ENCODE peak calls at places on chromosomes 1 and 21, in four cellular contexts. One of them, this sample, is unnamed.
A peak's percentile ranks its signal among the peaks of the same experiment; 100 is the strongest.

GRCh38 chr1:172906778-172907592 is 143.8 kb downstream of the TNFSF18 start:
- DNase-seq in ACHN: peak; percentile 99
- DNase-seq in AG08395: peak; percentile 63
- DNase-seq in NCI-H345: no peak
- DNase-seq in this sample: peak; percentile 3

GRCh38 chr21:32813265-32813903 is 41.8 kb upstream of the PAXBP1 start:
- DNase-seq in NCI-H345: no peak
- DNase-seq in AG08395: no peak
- DNase-seq in ACHN: no peak
- DNase-seq in this sample: no peak

GRCh38 chr1:21346304-21347071 is 56.2 kb upstream of the ECE1 start:
- DNase-seq in NCI-H345: no peak
- DNase-seq in AG08395: no peak
- DNase-seq in ACHN: no peak
- DNase-seq in this sample: no peak

GRCh38 chr1:114164840-114165543 is 11.3 kb upstream of the SYT6 start:
- DNase-seq in ACHN: no peak
- DNase-seq in AG08395: no peak
- DNase-seq in NCI-H345: no peak
- DNase-seq in this sample: no peak

GRCh38 chr1:229563241-229563640 is 4.7 kb upstream of the ABCB10 start:
- DNase-seq in NCI-H345: no peak
- DNase-seq in AG08395: no peak
- DNase-seq in ACHN: no peak
- DNase-seq in this sample: no peak

GRCh38 chr1:85048296-85049064 is at the start of gene MCOLN3:
- DNase-seq in ACHN: peak; percentile 33
- DNase-seq in NCI-H345: peak; percentile 82
- DNase-seq in AG08395: peak; percentile 10
- DNase-seq in this sample: peak; percentile 35

GRCh38 chr1:35590476-35591040 is 17.4 kb downstream of the TFAP2E start:
- DNase-seq in NCI-H345: no peak
- DNase-seq in AG08395: no peak
- DNase-seq in ACHN: no peak
- DNase-seq in this sample: no peak

GRCh38 chr1:165443539-165444289 is 1.2 kb downstream of the RXRG start:
- DNase-seq in AG08395: no peak
- DNase-seq in ACHN: no peak
- DNase-seq in NCI-H345: no peak
- DNase-seq in this sample: no peak

GRCh38 chr1:183234660-183235476 is 48.8 kb downstream of the LAMC2 start:
- DNase-seq in NCI-H345: peak; percentile 80
- DNase-seq in AG08395: peak; percentile 95
- DNase-seq in ACHN: peak; percentile 92
- DNase-seq in this sample: no peak

GRCh38 chr1:157252473-157252872 is 114.3 kb upstream of the ETV3 start:
- DNase-seq in AG08395: no peak
- DNase-seq in NCI-H345: no peak
- DNase-seq in ACHN: no peak
- DNase-seq in this sample: no peak

GRCh38 chr1:160774886-160775719 is 20.9 kb upstream of the LY9 start:
- DNase-seq in NCI-H345: no peak
- DNase-seq in AG08395: no peak
- DNase-seq in ACHN: no peak
- DNase-seq in this sample: no peak

GRCh38 chr21:43916691-43917514 is 51.9 kb downstream of the AGPAT3 start:
- DNase-seq in AG08395: no peak
- DNase-seq in NCI-H345: no peak
- DNase-seq in ACHN: no peak
- DNase-seq in this sample: peak; percentile 34

GRCh38 chr1:11736746-11737639 is 1.1 kb downstream of the AGTRAP start:
- DNase-seq in AG08395: peak; percentile 72
- DNase-seq in ACHN: peak; percentile 33
- DNase-seq in NCI-H345: peak; percentile 33
- DNase-seq in this sample: no peak

GRCh38 chr1:12480748-12481362 is 137.2 kb downstream of the DHRS3 start:
- DNase-seq in ACHN: peak; percentile 72
- DNase-seq in AG08395: peak; percentile 89
- DNase-seq in NCI-H345: no peak
- DNase-seq in this sample: no peak

GRCh38 chr1:4513326-4514114 is 140.9 kb upstream of the AJAP1 start:
- DNase-seq in NCI-H345: no peak
- DNase-seq in AG08395: no peak
- DNase-seq in ACHN: no peak
- DNase-seq in this sample: no peak

GRCh38 chr1:77068013-77068412 is 151.2 kb downstream of the PIGK start:
- DNase-seq in ACHN: no peak
- DNase-seq in NCI-H345: peak; percentile 9
- DNase-seq in AG08395: no peak
- DNase-seq in this sample: no peak

GRCh38 chr1:196070940-196071339 is 537.3 kb downstream of the KCNT2 start:
- DNase-seq in NCI-H345: no peak
- DNase-seq in AG08395: no peak
- DNase-seq in ACHN: no peak
- DNase-seq in this sample: no peak

GRCh38 chr1:32892368-32893197 is 6.3 kb downstream of the HPCA start:
- DNase-seq in NCI-H345: peak; percentile 61
- DNase-seq in AG08395: peak; percentile 44
- DNase-seq in ACHN: peak; percentile 49
- DNase-seq in this sample: peak; percentile 20

GRCh38 chr1:110433213-110433612 is 17.7 kb upstream of the PROK1 start:
- DNase-seq in AG08395: no peak
- DNase-seq in ACHN: no peak
- DNase-seq in NCI-H345: no peak
- DNase-seq in this sample: no peak

GRCh38 chr1:58785424-58786058 is 1.7 kb upstream of the JUN start:
- DNase-seq in ACHN: peak; percentile 82
- DNase-seq in AG08395: peak; percentile 34
- DNase-seq in NCI-H345: peak; percentile 92
- DNase-seq in this sample: no peak

This sample was measured in T-helper 1 cell.